ENCODE peak calls at places on chromosomes 13 and 19, in seven cellular contexts. I, G, J, L, D, M and O are unnamed samples. For H3K4me1, the result is how much of the 10 kb centered on the place peaks cover.

GRCh38 chr19:52945652-52946321 is 16.9 kb downstream of the ZNF816 start:
- DNase-seq in L (no peak), M (no peak), I (no peak), D (no peak), G (no peak), J (no peak), O (no peak)

GRCh38 chr19:54426291-54426918 is 11.1 kb downstream of the TTYH1 start:
- DNase-seq in G (no peak), I (no peak), L (no peak), M (no peak), J (no peak), D (peak), O (no peak)

GRCh38 chr19:10566658-10567410 is 1.0 kb upstream of the KRI1 start:
- DNase-seq in M (no peak), J (no peak), D (no peak), G (no peak), I (no peak), L (peak), O (peak)

GRCh38 chr13:94417294-94417693 is 62.2 kb downstream of the DCT start:
- DNase-seq in M (no peak), I (no peak), G (no peak), J (no peak), L (no peak), D (no peak), O (no peak)

GRCh38 chr19:13262450-13262849 is 112.2 kb downstream of the IER2 start:
- DNase-seq in L (no peak), D (peak), J (no peak), M (no peak), G (no peak), I (no peak), O (no peak)

GRCh38 chr19:18319591-18320135 is 3.2 kb downstream of the LSM4 start:
- DNase-seq in D (no peak), L (peak), I (peak), M (peak), G (no peak), J (no peak), O (no peak)

GRCh38 chr19:10430505-10431253 is 10.3 kb downstream of the PDE4A start:
- DNase-seq in J (no peak), G (peak), L (peak), D (no peak), I (no peak), M (peak), O (no peak)

GRCh38 chr19:2507109-2507508 is 31.2 kb downstream of the GADD45B start:
- DNase-seq in I (no peak), D (peak), J (no peak), M (no peak), G (no peak), L (peak), O (no peak)

GRCh38 chr19:14135355-14135754 is 1.0 kb downstream of the ASF1B start:
- DNase-seq in G (no peak), I (no peak), M (no peak), J (no peak), D (no peak), L (no peak), O (no peak)

GRCh38 chr19:29450306-29450705 is 75.5 kb upstream of the VSTM2B start:
- DNase-seq in G (no peak), I (no peak), M (no peak), J (no peak), D (no peak), L (no peak), O (no peak)

GRCh38 chr19:8355631-8356402 is 8.1 kb upstream of the ANGPTL4 start:
- DNase-seq in I (no peak), J (no peak), L (no peak), D (peak), M (peak), G (no peak), O (no peak)

GRCh38 chr19:21593008-21593427 is 87.6 kb downstream of the ZNF429 start:
- DNase-seq in L (no peak), D (no peak), G (no peak), M (no peak), J (no peak), I (no peak), O (no peak)

GRCh38 chr13:108315273-108315672 is 45.8 kb downstream of the TNFSF13B start:
- DNase-seq in M (no peak), G (no peak), I (no peak), L (no peak), J (no peak), D (no peak), O (no peak)

GRCh38 chr13:114072421-114072820 is 60.0 kb downstream of the RASA3 start:
- DNase-seq in L (no peak), G (no peak), I (peak), J (no peak), D (no peak), M (no peak), O (no peak)

GRCh38 chr19:53157601-53158000 is 1.3 kb downstream of the ZNF347 start:
- DNase-seq in M (no peak), J (no peak), L (no peak), D (no peak), G (no peak), I (no peak), O (no peak)

GRCh38 chr19:31266196-31266595 is 83.0 kb downstream of the TSHZ3 start:
- DNase-seq in L (no peak), D (no peak), G (no peak), J (no peak), I (no peak), M (peak), O (no peak)

GRCh38 chr19:4444765-4445741 is 12.5 kb downstream of the UBXN6 start:
- DNase-seq in L (no peak), D (no peak), M (no peak), J (no peak), G (no peak), I (no peak), O (no peak)

GRCh38 chr19:4443966-4444764 is 13.4 kb downstream of the UBXN6 start:
- DNase-seq in G (no peak), M (no peak), D (no peak), L (no peak), J (no peak), I (no peak), O (no peak)

GRCh38 chr19:4442846-4443146 is 14.8 kb downstream of the UBXN6 start:
- DNase-seq in I (no peak), J (no peak), L (no peak), M (no peak), D (no peak), G (no peak), O (no peak)

GRCh38 chr19:4443188-4443587 is 14.4 kb downstream of the UBXN6 start:
- DNase-seq in I (no peak), M (no peak), G (no peak), D (no peak), L (no peak), J (no peak), O (no peak)

DNA sequence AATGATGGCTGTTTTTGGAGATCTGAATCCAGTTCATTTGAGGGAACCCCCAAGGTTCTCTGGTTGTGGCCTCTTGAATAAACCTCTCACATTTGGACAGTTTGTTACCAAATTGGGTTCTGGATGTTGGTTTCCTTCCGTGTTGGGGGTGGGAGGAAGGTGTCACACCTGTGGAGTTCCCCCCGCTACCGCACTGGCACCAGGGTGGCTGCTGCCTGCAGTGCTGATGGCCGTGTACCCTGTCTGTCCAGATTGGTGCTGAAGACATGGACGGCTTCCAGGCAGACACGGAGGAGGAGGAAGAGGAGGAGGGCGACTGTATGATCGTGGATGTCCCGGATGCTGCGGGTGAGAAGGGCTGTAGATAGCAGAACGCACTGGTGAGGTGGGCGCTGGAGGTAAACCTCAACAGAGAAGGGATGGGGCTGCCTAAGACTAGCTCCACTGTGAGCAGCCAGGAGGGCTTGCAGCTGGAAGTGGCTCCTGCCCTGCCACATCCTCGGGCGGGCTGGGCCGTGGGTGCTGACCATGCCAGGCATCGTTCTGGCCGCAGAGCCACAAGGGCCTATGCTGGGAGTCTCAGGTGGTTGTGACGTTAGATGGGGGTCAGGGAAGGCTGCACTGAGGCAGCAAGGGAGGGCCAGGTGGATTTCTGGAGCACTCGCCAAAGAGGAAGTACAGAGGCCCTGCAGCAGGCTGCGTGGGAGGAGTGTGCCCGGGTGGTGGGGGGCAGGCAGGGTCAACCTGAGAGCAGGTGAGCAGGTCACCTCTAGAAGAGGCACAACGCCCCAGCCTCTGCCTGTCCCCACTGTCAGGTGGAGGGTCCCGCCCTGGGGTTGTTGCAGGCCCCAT is 15.4 kb downstream of the UBXN6 start:
- DNase-seq in I (no peak), M (no peak), D (no peak), J (no peak), G (no peak), L (no peak), O (no peak)
- H3K27ac ChIP-seq in I (no peak), M (no peak), D (no peak), J (no peak), G (no peak), L (no peak), O (no peak)

DNA sequence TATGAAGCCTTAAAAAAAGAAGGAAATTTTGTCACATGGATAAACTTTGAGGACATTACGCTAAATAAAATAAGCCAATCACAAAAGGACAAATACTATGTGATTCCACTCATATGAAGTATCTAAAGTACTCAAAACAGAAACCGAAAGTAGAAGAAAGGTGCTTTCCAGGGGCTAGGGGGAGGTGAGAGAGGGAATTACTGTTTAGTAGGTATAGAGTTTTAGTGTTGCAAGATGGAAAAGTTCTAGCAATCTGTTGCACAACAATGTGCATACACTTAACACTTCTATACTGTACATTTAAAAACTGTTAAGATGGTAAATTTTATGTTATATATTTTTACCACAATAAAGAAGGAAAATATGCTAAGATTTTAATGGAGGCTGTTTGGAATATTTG is 83.0 kb downstream of the POLR1D start:
- DNase-seq in M (no peak), J (no peak), G (no peak), L (no peak), D (no peak), I (no peak), O (no peak)
- H3K4me3 ChIP-seq in M (no peak), J (no peak), G (no peak), L (no peak), D (no peak), I (no peak), O (no peak)

GRCh38 chr13:74067818-74068217 is 66.4 kb downstream of the KLF12 start:
- DNase-seq in M (no peak), D (no peak), L (no peak), I (no peak), G (no peak), J (no peak), O (no peak)
- H3K4me1 ChIP-seq in M (under half), D (under half), L (under half), I (under half), G (under half), J (half or more), O (under half)

GRCh38 chr13:20410726-20411125 is 114.9 kb downstream of the CRYL1 start:
- DNase-seq in I (no peak), M (no peak), D (no peak), L (no peak), G (no peak), J (no peak), O (no peak)
- H3K27ac ChIP-seq in I (no peak), M (no peak), D (no peak), L (no peak), G (no peak), J (no peak), O (no peak)

GRCh38 chr19:11986754-11987153 is 21.9 kb downstream of the ZNF763 start:
- DNase-seq in I (no peak), J (no peak), M (no peak), L (no peak), G (no peak), D (no peak), O (no peak)
- H3K4me3 ChIP-seq in I (no peak), J (no peak), M (no peak), L (no peak), G (no peak), D (no peak), O (no peak)

GRCh38 chr19:19321143-19321577 is 531 bp downstream of the MAU2 start:
- DNase-seq in I (no peak), M (no peak), L (peak), G (no peak), J (no peak), D (peak), O (no peak)

GRCh38 chr19:19316082-19316481 is 4.2 kb downstream of the SUGP1 start:
- DNase-seq in D (no peak), J (no peak), I (no peak), M (no peak), G (no peak), L (no peak), O (no peak)

GRCh38 chr19:19324059-19324755 is 3.6 kb downstream of the MAU2 start:
- DNase-seq in G (no peak), M (no peak), D (no peak), I (no peak), L (no peak), J (no peak), O (no peak)

GRCh38 chr19:19320362-19321142 is at the start of the genes MAU2 and SUGP1:
- DNase-seq in L (peak), I (peak), G (peak), D (peak), J (peak), M (peak), O (peak)

DNA sequence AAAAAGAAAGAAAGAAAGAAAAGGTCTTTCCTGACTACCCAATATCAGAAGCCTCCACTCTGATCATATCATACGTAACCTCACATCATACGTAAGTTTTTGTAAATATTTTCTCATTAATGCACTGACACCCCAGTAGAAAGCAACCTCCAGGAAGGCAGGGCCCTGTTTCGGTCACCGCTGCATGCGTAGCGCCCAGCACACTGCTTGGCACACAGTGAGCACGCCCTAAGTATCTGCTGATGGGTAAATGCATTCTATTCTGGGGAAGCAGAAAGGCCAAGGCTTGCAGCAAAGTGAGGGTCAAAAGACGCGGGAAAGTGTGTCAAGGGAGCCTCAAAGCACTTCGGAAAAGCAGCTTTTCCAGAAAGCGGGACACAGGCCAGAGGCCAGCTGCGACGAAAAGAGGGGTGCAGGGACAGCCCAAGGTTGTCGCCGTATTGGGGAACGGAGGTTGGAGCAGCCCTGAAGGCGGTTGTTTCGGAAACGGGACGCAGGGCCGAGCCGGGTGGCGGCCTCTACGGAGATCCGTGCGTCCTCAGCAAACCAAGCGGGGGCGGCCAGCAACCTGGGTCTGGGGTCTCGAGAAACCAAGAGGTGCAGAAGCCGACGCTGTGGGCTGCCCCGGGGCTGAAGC is 466 bp downstream of the SUGP1 start:
- DNase-seq in D (no peak), M (no peak), J (no peak), L (peak), G (no peak), I (no peak), O (no peak)
- H3K4me1 ChIP-seq in D (under half), M (under half), J (under half), L (under half), G (half or more), I (under half), O (under half)

GRCh38 chr19:44002212-44002565 is 568 bp upstream of the ZNF230 start:
- DNase-seq in I (no peak), L (no peak), D (no peak), G (no peak), J (no peak), M (no peak), O (no peak)

GRCh38 chr19:44003461-44004134 is 841 bp downstream of the ZNF230 start:
- DNase-seq in M (peak), D (no peak), J (no peak), G (no peak), I (no peak), L (peak), O (no peak)

GRCh38 chr19:44002566-44003460 is at the start of gene ZNF230:
- DNase-seq in I (peak), J (peak), L (peak), G (peak), D (peak), M (peak), O (peak)

GRCh38 chr19:43997631-43998290 is 5.0 kb upstream of the ZNF230 start:
- DNase-seq in G (no peak), M (no peak), J (no peak), D (no peak), I (no peak), L (no peak), O (no peak)
- H3K27ac ChIP-seq in G (no peak), M (no peak), J (no peak), D (no peak), I (no peak), L (no peak), O (no peak)

DNA sequence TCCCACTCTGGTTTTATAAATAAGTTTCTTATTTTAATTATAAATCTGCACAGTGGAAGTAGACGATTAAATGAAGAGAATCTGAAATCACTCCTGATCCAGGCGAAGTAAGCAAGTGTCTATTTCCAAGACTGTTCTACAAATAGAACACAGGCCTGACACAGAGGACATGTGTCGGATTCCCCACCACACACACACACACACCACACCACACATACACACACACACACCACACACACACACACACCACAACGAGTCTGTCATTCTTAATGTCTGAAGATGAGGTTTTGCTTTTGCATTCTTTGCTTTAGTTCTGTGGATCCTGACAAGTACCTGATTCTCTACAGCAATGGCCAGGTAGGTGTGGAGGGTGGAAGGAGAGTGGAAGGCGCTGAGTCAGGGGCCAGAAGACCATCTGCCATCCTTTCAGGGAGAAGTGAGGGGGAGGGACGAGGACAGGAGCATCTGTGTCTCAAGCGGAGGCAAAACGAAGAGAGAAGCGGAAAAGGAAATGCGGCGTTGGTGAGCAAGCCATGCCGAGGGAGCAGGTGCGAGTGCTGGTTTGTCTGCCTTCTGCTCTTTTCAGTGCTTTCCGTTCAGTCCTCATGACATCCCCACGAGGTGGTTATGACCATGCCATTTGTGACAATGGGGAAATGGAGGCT is 110.2 kb downstream of the TEX26 start:
- DNase-seq in L (no peak), G (no peak), I (no peak), J (no peak), M (no peak), D (no peak), O (no peak)
- H3K4me3 ChIP-seq in L (no peak), G (no peak), I (no peak), J (no peak), M (no peak), D (no peak), O (no peak)